ENCODE peak calls at places on chromosomes 4 and X, in five cellular contexts. One of them, this sample, is unnamed.
A peak's percentile ranks its signal among the peaks of the same experiment; 100 is the strongest.

GRCh38 chr4:2868840-2869487 is 25.3 kb downstream of the ADD1 start:
- DNase-seq in AG09309: no peak
- DNase-seq in mucosa of descending colon: no peak
- DNase-seq in IMR-90: no peak
- DNase-seq in breast epithelium: no peak
- DNase-seq in this sample: no peak

GRCh38 chr4:123088521-123088920 is 166.1 kb upstream of the NUDT6 start:
- DNase-seq in AG09309: no peak
- DNase-seq in mucosa of descending colon: no peak
- DNase-seq in IMR-90: no peak
- DNase-seq in breast epithelium: no peak
- DNase-seq in this sample: no peak

GRCh38 chrX:103477496-103477895 is 41.8 kb downstream of the RAB40A start:
- DNase-seq in AG09309: no peak
- DNase-seq in mucosa of descending colon: no peak
- DNase-seq in IMR-90: peak; percentile 42
- DNase-seq in breast epithelium: no peak
- DNase-seq in this sample: no peak

GRCh38 chr4:212438-213174 is 88.3 kb downstream of the ZNF718 start:
- DNase-seq in AG09309: peak; percentile 46
- DNase-seq in mucosa of descending colon: peak; percentile 38
- DNase-seq in IMR-90: peak; percentile 71
- DNase-seq in breast epithelium: peak; percentile 81
- DNase-seq in this sample: no peak

GRCh38 chr4:21113496-21114213 is 413.4 kb downstream of the PACRGL start:
- DNase-seq in AG09309: no peak
- DNase-seq in mucosa of descending colon: no peak
- DNase-seq in IMR-90: no peak
- DNase-seq in breast epithelium: no peak
- DNase-seq in this sample: no peak

GRCh38 chr4:8315343-8316250 is 46.0 kb downstream of the HTRA3 start:
- DNase-seq in AG09309: peak; percentile 39
- DNase-seq in mucosa of descending colon: no peak
- DNase-seq in IMR-90: peak; percentile 89
- DNase-seq in breast epithelium: peak; percentile 53
- DNase-seq in this sample: peak; percentile 67

GRCh38 chr4:86043755-86044592 is 315.9 kb downstream of the MAPK10 start:
- DNase-seq in AG09309: no peak
- DNase-seq in mucosa of descending colon: no peak
- DNase-seq in IMR-90: peak; percentile 55
- DNase-seq in breast epithelium: no peak
- DNase-seq in this sample: peak; percentile 48

GRCh38 chrX:30875957-30876356 is 13.1 kb downstream of the TAB3 start:
- DNase-seq in AG09309: peak; percentile 24
- DNase-seq in mucosa of descending colon: no peak
- DNase-seq in IMR-90: peak; percentile 87
- DNase-seq in breast epithelium: no peak
- DNase-seq in this sample: no peak

GRCh38 chrX:38206036-38206435 is 14.6 kb downstream of the SRPX start:
- DNase-seq in AG09309: no peak
- DNase-seq in mucosa of descending colon: no peak
- DNase-seq in IMR-90: peak; percentile 52
- DNase-seq in breast epithelium: no peak
- DNase-seq in this sample: no peak

DNA sequence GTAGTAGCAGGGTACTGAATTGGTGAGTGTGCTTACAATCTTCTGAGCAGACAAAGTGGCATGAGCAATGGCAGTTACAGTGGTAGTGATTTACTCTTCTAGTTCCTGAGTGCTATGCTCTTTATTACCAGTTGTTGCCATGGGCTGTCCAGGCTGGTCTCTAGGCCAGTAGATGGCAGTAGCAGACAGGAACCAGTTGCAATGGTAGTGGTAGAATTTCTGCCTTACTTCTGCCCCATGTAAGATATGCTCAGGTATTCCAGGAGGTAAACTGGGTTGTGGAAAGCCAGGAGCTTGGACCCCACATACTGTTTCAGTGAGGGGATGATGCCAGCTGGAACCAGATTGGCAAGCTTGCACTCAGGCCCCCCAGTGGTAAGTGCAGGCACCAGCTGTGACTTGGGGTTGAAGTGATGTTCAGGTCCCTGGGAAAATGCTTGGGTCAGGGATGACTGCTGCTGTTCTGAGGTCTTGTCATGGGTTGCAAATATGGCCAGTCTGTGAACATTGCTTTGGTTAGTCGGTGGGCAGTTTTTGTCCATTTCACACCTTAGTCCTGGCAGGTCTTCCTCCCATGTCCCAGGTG is 63.0 kb upstream of the ZXDB start:
- DNase-seq in AG09309: no peak
- DNase-seq in mucosa of descending colon: no peak
- DNase-seq in IMR-90: peak; percentile 1
- DNase-seq in breast epithelium: no peak
- DNase-seq in this sample: peak; percentile 23
- TF ChIP-seq CTCF in AG09309: peak; percentile 56
- TF ChIP-seq CTCF in mucosa of descending colon: no peak
- TF ChIP-seq CTCF in IMR-90: peak; percentile 16
- TF ChIP-seq CTCF in breast epithelium: no peak
- TF ChIP-seq CTCF in this sample: no peak

DNA sequence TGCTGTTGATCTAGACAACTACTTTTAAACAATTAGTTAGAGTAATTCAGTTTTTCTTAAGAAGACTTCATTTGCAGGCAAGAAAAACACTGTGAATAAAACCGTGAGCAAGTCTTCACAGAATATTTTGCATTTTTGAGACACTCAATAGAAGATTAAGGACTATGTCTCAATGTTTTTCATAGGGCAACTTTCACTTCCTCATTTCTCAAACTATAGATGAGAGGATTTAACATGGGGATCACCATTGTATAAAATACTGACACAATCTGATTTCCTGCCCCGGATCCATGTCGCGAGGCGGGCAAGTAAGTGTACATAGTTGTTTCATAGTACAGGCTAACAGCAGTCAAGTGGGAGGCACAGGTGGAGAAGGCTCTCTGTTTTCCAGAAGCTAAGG is 108.8 kb upstream of the IGSF1 start:
- DNase-seq in AG09309: no peak
- DNase-seq in mucosa of descending colon: no peak
- DNase-seq in IMR-90: no peak
- DNase-seq in breast epithelium: no peak
- DNase-seq in this sample: no peak
- TF ChIP-seq CTCF in AG09309: no peak
- TF ChIP-seq CTCF in mucosa of descending colon: no peak
- TF ChIP-seq CTCF in IMR-90: no peak
- TF ChIP-seq CTCF in breast epithelium: no peak
- TF ChIP-seq CTCF in this sample: no peak

DNA sequence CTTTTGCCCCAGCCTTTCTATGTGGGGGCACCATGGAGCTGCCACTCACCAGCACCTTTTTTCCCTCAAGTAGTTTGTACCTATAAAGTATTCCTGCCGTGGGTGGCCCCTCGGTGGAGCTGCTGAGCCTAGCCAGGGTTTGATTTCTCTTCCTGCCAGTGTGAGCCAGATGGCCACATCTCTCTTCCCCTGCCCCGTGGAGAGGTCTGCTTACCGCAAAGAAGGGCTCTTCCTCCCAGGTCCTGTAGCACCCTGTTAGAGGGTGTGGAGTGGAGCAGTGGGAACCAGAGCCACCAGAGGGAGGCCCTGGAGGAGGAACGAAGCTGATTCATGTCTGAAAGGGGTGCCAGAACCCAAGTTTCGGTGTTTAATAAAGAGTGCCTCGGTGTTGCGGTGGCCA is 95.4 kb downstream of the PTTG2 start:
- DNase-seq in AG09309: no peak
- DNase-seq in mucosa of descending colon: no peak
- DNase-seq in IMR-90: no peak
- DNase-seq in breast epithelium: no peak
- DNase-seq in this sample: no peak
- TF ChIP-seq CTCF in AG09309: no peak
- TF ChIP-seq CTCF in mucosa of descending colon: no peak
- TF ChIP-seq CTCF in IMR-90: no peak
- TF ChIP-seq CTCF in breast epithelium: no peak
- TF ChIP-seq CTCF in this sample: no peak

GRCh38 chr4:96913437-96914075 is 1073.7 kb downstream of the PDHA2 start:
- DNase-seq in AG09309: no peak
- DNase-seq in mucosa of descending colon: no peak
- DNase-seq in IMR-90: no peak
- DNase-seq in breast epithelium: no peak
- DNase-seq in this sample: no peak
- TF ChIP-seq CTCF in AG09309: no peak
- TF ChIP-seq CTCF in mucosa of descending colon: no peak
- TF ChIP-seq CTCF in IMR-90: no peak
- TF ChIP-seq CTCF in breast epithelium: no peak
- TF ChIP-seq CTCF in this sample: no peak

DNA sequence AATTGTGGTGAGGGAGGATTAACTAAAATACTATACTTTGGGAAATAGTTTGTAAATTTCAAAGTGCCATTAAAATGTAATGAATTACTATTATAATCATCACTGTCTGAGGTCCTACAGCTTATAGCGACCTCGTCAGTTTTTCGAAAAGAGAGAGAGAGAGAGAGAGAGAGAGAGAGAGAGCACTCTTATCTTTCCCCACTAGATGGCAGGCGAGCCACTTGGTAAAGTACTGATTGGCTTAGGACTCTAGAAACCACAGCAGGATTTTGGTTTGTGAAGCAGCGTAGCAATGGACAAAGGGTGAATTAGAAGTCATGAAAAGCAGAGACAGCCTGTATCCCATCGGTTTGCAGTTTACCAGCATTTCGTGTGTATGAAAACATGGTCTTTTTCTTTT is 52.5 kb downstream of the LINC00632 start:
- DNase-seq in AG09309: no peak
- DNase-seq in mucosa of descending colon: no peak
- DNase-seq in IMR-90: peak; percentile 74
- DNase-seq in breast epithelium: no peak
- DNase-seq in this sample: peak; percentile 26
- TF ChIP-seq CTCF in AG09309: peak; percentile 95
- TF ChIP-seq CTCF in mucosa of descending colon: no peak
- TF ChIP-seq CTCF in IMR-90: peak; percentile 87
- TF ChIP-seq CTCF in breast epithelium: peak; percentile 48
- TF ChIP-seq CTCF in this sample: no peak

GRCh38 chr4:73867783-73868182 is 1.4 kb upstream of the CXCL1 start:
- DNase-seq in AG09309: no peak
- DNase-seq in mucosa of descending colon: peak; percentile 39
- DNase-seq in IMR-90: no peak
- DNase-seq in breast epithelium: no peak
- DNase-seq in this sample: peak; percentile 53
- TF ChIP-seq CTCF in AG09309: no peak
- TF ChIP-seq CTCF in mucosa of descending colon: no peak
- TF ChIP-seq CTCF in IMR-90: no peak
- TF ChIP-seq CTCF in breast epithelium: no peak
- TF ChIP-seq CTCF in this sample: no peak

DNA sequence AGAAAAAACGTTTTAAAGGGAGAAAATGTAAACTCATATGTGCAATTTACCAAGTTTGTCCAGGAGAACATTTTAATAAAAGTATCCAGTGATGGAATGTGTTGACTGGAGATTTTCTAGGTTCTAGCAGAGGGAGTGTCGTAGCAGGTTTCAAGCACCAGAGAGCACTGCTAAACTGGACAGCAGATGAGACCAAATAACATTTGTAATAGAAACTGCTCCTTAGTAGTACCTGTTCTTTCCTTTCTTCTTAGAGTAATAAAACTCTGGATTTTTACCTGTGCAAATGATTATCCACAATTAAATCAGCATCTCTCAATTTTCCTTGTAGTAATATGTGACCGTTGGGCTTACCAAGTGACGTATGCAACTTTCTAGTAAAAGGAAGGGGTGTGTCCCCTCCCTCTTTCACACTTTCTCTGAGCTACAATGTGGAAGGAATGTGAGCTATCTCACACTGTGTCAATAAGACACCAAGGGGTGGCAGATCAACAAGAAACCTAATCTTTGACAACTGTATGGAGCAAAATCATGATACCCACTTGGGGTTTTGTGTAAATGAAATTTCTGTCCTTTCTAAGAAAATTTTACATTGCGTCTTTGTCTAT is 9.5 kb downstream of the HPGDS start:
- DNase-seq in AG09309: no peak
- DNase-seq in mucosa of descending colon: no peak
- DNase-seq in IMR-90: no peak
- DNase-seq in breast epithelium: no peak
- DNase-seq in this sample: peak; percentile 13
- TF ChIP-seq CTCF in AG09309: peak; percentile 44
- TF ChIP-seq CTCF in mucosa of descending colon: no peak
- TF ChIP-seq CTCF in IMR-90: peak; percentile 25
- TF ChIP-seq CTCF in breast epithelium: no peak
- TF ChIP-seq CTCF in this sample: no peak

GRCh38 chr4:10521386-10521785 is 64.2 kb upstream of the ZNF518B start:
- DNase-seq in AG09309: no peak
- DNase-seq in mucosa of descending colon: no peak
- DNase-seq in IMR-90: no peak
- DNase-seq in breast epithelium: no peak
- DNase-seq in this sample: no peak
- TF ChIP-seq CTCF in AG09309: no peak
- TF ChIP-seq CTCF in mucosa of descending colon: no peak
- TF ChIP-seq CTCF in IMR-90: no peak
- TF ChIP-seq CTCF in breast epithelium: no peak
- TF ChIP-seq CTCF in this sample: no peak

GRCh38 chrX:96655947-96656623 is 28.6 kb upstream of the DIAPH2 start:
- DNase-seq in AG09309: no peak
- DNase-seq in mucosa of descending colon: peak; percentile 51
- DNase-seq in IMR-90: no peak
- DNase-seq in breast epithelium: no peak
- DNase-seq in this sample: no peak
- TF ChIP-seq CTCF in AG09309: no peak
- TF ChIP-seq CTCF in mucosa of descending colon: no peak
- TF ChIP-seq CTCF in IMR-90: no peak
- TF ChIP-seq CTCF in breast epithelium: no peak
- TF ChIP-seq CTCF in this sample: no peak